ENCODE peak calls at places on chromosomes 4 and X, in four cellular contexts. D, B, P and U are unnamed samples.

GRCh38 chrX:38233891-38234807 is 13.5 kb upstream of the SRPX start:
- DNase-seq in B (no peak), P (no peak), D (no peak), U (no peak)

GRCh38 chrX:23884427-23885024 is 23.2 kb downstream of the APOO start:
- DNase-seq in P (no peak), D (no peak), B (peak), U (peak)

GRCh38 chr4:126939401-126939800 is 693.4 kb upstream of the INTU start:
- DNase-seq in D (no peak), P (no peak), B (no peak), U (no peak)

GRCh38 chr4:154626793-154627484 is 14.5 kb upstream of the FGG start:
- DNase-seq in B (peak), D (no peak), P (peak), U (peak)

GRCh38 chrX:37781808-37782207 is 1.9 kb downstream of the CYBB start:
- DNase-seq in D (no peak), B (no peak), P (no peak), U (no peak)

GRCh38 chrX:13007519-13008188 is 32.7 kb downstream of the TMSB4X start:
- DNase-seq in B (no peak), P (no peak), D (no peak), U (no peak)

GRCh38 chr4:70902577-70903281 is 560 bp downstream of the MOB1B start:
- DNase-seq in D (peak), P (no peak), B (peak), U (no peak)

GRCh38 chrX:69107231-69107739 is 58.0 kb downstream of the PJA1 start:
- DNase-seq in D (no peak), B (peak), P (no peak), U (peak)

GRCh38 chr4:155529197-155529596 is 137.5 kb upstream of the GUCY1A1 start:
- DNase-seq in P (no peak), B (no peak), D (no peak), U (no peak)

GRCh38 chrX:18707442-18708049 is at the start of gene PPEF1:
- DNase-seq in B (peak), D (no peak), P (no peak), U (no peak)

GRCh38 chr4:7464259-7464655 is 29.5 kb upstream of the PSAPL1 start:
- DNase-seq in D (no peak), P (no peak), B (no peak), U (no peak)

GRCh38 chrX:24080670-24081069 is 25.9 kb downstream of the EIF2S3 start:
- DNase-seq in B (no peak), D (no peak), P (no peak), U (no peak)

GRCh38 chr4:74375824-74376426 is 11.0 kb downstream of the EREG start:
- DNase-seq in B (no peak), D (no peak), P (no peak), U (no peak)

GRCh38 chr4:53547983-53548382 is 43.3 kb downstream of the LNX1 start:
- DNase-seq in P (no peak), D (no peak), B (no peak), U (no peak)

GRCh38 chrX:136200466-136200865 is 50.7 kb downstream of the MAP7D3 start:
- DNase-seq in B (peak), D (no peak), P (no peak), U (peak)

GRCh38 chrX:87409113-87409841 is 108.3 kb upstream of the KLHL4 start:
- DNase-seq in P (no peak), D (peak), B (peak), U (no peak)

GRCh38 chrX:69133561-69134542 is 31.4 kb downstream of the PJA1 start:
- DNase-seq in P (peak), B (peak), D (peak), U (no peak)

GRCh38 chr4:186722856-186723206 is 825 bp downstream of the FAT1 start:
- DNase-seq in B (no peak), P (no peak), D (no peak), U (no peak)

GRCh38 chr4:55545133-55545532 is 1.6 kb downstream of the CLOCK start:
- DNase-seq in P (peak), B (no peak), D (no peak), U (peak)

GRCh38 chr4:98448923-98449322 is 187.7 kb downstream of the RAP1GDS1 start:
- DNase-seq in D (no peak), P (no peak), B (no peak), U (no peak)

GRCh38 chr4:186557486-186557885 is 2.1 kb upstream of the MTNR1A start:
- DNase-seq in D (peak), P (no peak), B (no peak), U (no peak)

GRCh38 chrX:68571292-68572256 is 72.7 kb downstream of the YIPF6 start:
- DNase-seq in P (peak), D (peak), B (peak), U (peak)

GRCh38 chr4:88446124-88446523 is 10.8 kb upstream of the HERC5 start:
- DNase-seq in P (no peak), D (no peak), B (no peak), U (no peak)

GRCh38 chr4:120842046-120842445 is 80.5 kb downstream of the PRDM5 start:
- DNase-seq in P (no peak), D (no peak), B (no peak), U (no peak)

GRCh38 chr4:182969651-182970279 is 52.6 kb upstream of the DCTD start:
- DNase-seq in B (peak), D (no peak), P (no peak), U (no peak)

GRCh38 chrX:154348646-154349358 is 25.6 kb downstream of the FLNA start:
- DNase-seq in P (no peak), D (no peak), B (no peak), U (no peak)
- TF ChIP-seq POLR2A in P (no peak), D (no peak), B (peak), U (no peak)

GRCh38 chr4:6157926-6158325 is 42.4 kb downstream of the JAKMIP1 start:
- DNase-seq in D (no peak), P (no peak), B (no peak), U (no peak)
- TF ChIP-seq POLR2A in D (no peak), P (no peak), B (no peak), U (no peak)

DNA sequence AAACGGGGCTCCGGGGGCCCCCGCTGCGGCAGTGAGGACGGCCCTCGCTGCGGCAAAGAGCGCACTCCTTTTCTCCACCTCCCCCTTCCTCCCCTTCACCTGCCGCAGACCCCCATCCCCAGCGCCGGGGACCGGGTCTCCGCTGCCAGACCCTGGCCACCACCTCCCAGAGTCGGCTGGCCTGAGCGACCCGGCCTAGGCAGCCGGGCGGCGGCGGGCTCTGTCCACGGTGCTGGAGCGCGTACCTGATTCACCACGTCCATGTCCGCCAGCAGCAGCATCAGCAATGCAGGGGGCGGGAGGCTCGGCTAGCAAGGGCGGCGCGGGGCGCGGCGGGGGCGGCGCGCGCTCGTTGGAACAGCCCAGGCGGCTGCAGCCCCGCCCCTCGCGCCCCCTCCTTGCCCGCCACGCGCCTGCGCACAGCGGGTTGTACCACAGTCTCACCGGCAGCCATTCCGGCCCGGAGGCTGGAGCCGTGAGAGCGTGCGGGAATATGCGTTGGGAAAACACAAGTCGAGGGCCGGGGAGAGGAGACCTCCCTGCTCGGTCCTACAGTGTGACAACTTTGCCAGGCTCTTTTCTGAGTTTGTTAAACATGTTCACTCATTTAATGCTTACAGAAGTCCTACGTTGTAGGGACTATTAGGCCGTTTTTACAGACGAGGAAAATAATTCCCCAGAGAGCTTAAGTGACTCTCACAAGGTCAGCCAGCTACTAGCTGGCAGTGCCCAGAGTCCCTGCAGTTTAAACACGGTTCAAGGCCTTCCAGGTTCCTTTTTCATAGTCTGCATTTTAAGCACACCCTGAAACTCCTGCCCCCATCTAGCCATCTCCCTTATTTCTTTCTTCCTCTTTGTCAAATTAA is at the start of gene SYP:
- DNase-seq in B (peak), D (peak), P (peak), U (peak)
- TF ChIP-seq POLR2A in B (peak), D (peak), P (peak), U (peak)

GRCh38 chr4:76375703-76376102 is 45.2 kb downstream of the CCDC158 start:
- DNase-seq in P (no peak), B (no peak), D (no peak), U (no peak)

GRCh38 chr4:76376534-76376933 is 44.4 kb downstream of the CCDC158 start:
- DNase-seq in P (no peak), B (no peak), D (no peak), U (no peak)

GRCh38 chr4:76377481-76377901 is 43.5 kb downstream of the CCDC158 start:
- DNase-seq in D (no peak), P (no peak), B (no peak), U (no peak)

GRCh38 chr4:76374744-76375143 is 46.2 kb downstream of the CCDC158 start:
- DNase-seq in P (no peak), B (no peak), D (no peak), U (no peak)

DNA sequence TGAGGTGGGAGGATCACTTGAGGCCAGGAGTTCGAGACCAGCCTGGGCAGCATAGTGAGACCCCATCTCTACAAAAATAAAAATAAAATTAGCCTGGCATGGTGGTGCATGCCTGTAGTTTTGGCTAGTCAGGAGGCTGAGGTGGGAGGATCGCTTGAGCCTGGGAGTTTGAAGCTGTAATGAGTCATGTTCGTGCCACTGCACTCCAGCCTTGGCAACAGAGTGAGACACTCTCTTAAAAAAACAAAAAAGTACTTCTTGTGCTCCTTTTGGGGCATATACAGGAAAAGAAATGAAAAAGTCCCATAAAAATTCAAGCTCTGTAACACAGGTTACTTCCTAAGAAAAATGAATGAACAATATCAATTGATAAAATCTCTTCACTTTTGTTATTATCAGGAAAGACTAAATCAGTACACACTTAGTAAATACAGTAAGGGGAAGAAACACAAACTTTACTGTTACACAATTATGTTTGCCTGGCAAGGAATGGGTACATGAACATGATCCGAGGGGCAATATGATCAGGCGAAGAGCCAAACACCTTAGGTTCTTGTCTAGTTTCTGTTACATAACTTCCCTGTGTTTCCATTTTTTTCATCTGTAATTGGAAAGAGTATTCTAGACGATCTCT is 46.9 kb downstream of the CCDC158 start:
- DNase-seq in D (no peak), B (no peak), P (no peak), U (no peak)
- TF ChIP-seq POLR2A in D (no peak), B (no peak), P (no peak), U (no peak)

DNA sequence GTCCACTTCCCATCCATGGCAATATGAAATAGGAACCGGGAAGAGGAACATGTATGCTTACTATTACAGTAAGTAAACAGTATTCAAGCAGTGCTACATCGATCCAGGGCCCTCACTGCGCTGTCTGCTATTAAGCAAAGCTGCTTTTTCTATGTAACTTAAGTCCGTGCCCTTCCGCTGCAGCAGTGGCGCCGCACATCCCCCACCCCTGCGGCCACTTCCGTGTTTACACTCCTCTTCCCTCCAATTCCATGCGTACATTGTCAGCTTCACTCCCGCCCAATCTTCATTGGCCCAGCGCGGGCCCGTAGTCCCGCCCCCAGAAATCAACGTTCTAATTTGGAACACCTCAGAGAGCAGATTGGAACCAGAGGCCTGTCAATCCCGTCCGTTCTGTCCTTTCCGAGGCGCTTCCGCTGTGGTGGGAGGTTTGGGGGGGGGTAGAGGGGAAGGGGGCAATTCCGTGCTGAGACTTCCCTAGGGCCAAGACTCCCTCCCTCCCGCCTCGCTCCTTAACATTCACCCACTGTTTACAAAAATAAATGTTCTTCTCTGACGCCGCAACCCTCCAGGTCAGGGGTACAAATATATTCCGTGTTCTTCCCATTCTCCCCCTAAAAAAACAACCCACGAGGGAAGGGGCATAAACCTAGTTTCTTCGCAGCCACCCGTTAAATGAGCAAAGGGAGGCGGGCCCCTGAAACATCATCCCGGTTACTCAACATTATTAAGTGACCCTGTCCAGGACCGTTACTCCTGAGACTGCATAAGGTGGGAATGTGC is 67.4 kb downstream of the NOCT start:
- DNase-seq in B (peak), P (peak), D (peak), U (peak)
- TF ChIP-seq POLR2A in B (peak), P (peak), D (peak), U (peak)

GRCh38 chrX:71118032-71118984 is at the start of gene MED12:
- DNase-seq in D (peak), B (peak), P (no peak), U (peak)
- TF ChIP-seq POLR2A in D (peak), B (peak), P (peak), U (peak)